ENCODE peak calls at places on chromosomes 6 and 20, in ten cellular contexts. B, S, X, J, T, Q, K, C, H and I are unnamed samples.
A peak's percentile ranks its signal among the peaks of the same experiment; 100 is the strongest.

GRCh38 chr6:125839471-125839870 is 48.7 kb downstream of the NCOA7 start:
- DNase-seq in B (peak; percentile 79), S (no peak), X (no peak), J (no peak), T (no peak), Q (no peak), K (no peak), C (no peak), H (no peak), I (no peak)

GRCh38 chr6:47094351-47094925 is 52.3 kb upstream of the ADGRF1 start:
- DNase-seq in B (peak; percentile 68), S (no peak), X (no peak), J (peak; percentile 36), T (no peak), Q (peak; percentile 55), K (no peak), C (no peak), H (no peak), I (no peak)

GRCh38 chr6:34243901-34244884 is 4.6 kb downstream of the SMIM29 start:
- DNase-seq in B (peak; percentile 92), S (peak; percentile 60), X (peak; percentile 79), J (no peak), T (peak; percentile 73), Q (peak; percentile 63), K (peak; percentile 75), C (peak; percentile 85), H (no peak), I (no peak)

GRCh38 chr6:126302191-126302590 is 37.7 kb upstream of the CENPW start:
- DNase-seq in B (peak; percentile 73), S (no peak), X (no peak), J (no peak), T (no peak), Q (no peak), K (no peak), C (no peak), H (no peak), I (no peak)

GRCh38 chr20:48015943-48016723 is 230.9 kb upstream of the SULF2 start:
- DNase-seq in B (no peak), S (no peak), X (no peak), J (no peak), T (peak; percentile 69), Q (no peak), K (no peak), C (no peak), H (no peak), I (no peak)

GRCh38 chr6:147467891-147468290 is 40.6 kb upstream of the SAMD5 start:
- DNase-seq in B (peak; percentile 25), S (no peak), X (no peak), J (no peak), T (no peak), Q (no peak), K (no peak), C (no peak), H (no peak), I (no peak)

GRCh38 chr6:131744432-131744831 is 33.6 kb upstream of the CTAGE9 start:
- DNase-seq in B (no peak), S (no peak), X (no peak), J (no peak), T (no peak), Q (no peak), K (no peak), C (no peak), H (no peak), I (no peak)

GRCh38 chr6:27617046-27617687 is 144.3 kb upstream of the ZNF184 start:
- DNase-seq in B (peak; percentile 52), S (no peak), X (no peak), J (no peak), T (no peak), Q (no peak), K (no peak), C (peak; percentile 20), H (no peak), I (no peak)

GRCh38 chr6:109383438-109383940 is 1.2 kb upstream of the CD164 start:
- DNase-seq in B (no peak), S (no peak), X (no peak), J (no peak), T (no peak), Q (no peak), K (no peak), C (no peak), H (no peak), I (no peak)
- TF ChIP-seq CTCF in B (no peak), S (no peak), X (no peak), J (no peak), T (no peak), Q (no peak), K (no peak), C (no peak), H (peak; percentile 23), I (no peak)

GRCh38 chr6:105981888-105982358 is 104.2 kb upstream of the PRDM1 start:
- DNase-seq in B (no peak), S (no peak), X (no peak), J (no peak), T (no peak), Q (no peak), K (no peak), C (no peak), H (no peak), I (no peak)

GRCh38 chr6:105985098-105985815 is 100.9 kb upstream of the PRDM1 start:
- DNase-seq in B (no peak), S (no peak), X (no peak), J (no peak), T (no peak), Q (no peak), K (no peak), C (no peak), H (no peak), I (no peak)

GRCh38 chr6:105981002-105981887 is 104.9 kb upstream of the PRDM1 start:
- DNase-seq in B (no peak), S (no peak), X (no peak), J (no peak), T (peak; percentile 56), Q (no peak), K (peak; percentile 43), C (no peak), H (no peak), I (no peak)

GRCh38 chr6:105983763-105984162 is 102.4 kb upstream of the PRDM1 start:
- DNase-seq in B (no peak), S (no peak), X (no peak), J (no peak), T (no peak), Q (no peak), K (no peak), C (no peak), H (no peak), I (no peak)

DNA sequence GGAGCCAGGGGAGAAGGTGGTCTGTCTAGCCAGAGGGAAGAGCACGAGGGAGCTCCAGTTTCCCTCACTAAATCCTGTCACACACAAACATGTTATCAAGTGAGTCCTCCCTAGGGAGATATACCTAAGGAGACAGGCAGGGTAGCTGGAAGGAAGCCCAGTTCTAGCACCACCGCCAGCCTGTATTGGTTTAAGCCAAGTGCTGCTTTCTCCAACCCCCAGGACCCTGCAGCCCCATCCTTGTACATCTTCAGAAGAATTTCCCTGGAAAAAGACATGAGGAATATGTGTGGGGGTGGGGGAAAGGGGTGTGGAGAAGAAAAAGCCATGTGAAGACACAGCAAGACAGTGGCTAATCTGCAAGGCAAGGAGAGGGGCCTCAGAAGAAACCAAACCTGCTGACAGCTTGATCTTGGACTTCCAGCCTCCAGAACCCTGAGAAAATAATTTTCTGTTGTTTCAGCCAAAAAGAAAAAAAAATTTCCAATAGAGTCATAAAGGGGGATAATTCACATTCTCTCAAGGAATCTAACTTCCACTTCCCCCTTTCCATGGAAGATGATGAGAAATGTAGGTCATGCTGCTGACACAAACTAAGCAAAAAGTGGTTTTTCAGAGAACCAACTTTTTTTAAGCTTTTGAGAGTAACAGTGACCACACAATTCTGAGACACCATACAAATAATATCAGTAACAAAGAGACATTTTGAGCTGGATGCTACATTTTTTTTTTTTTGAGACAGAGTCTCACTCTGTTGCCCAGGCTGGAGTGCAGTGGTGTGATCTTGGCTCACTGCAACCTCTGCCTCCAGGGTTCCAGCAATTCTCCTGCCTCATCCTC is 103.2 kb upstream of the PRDM1 start:
- DNase-seq in B (no peak), S (no peak), X (no peak), J (no peak), T (no peak), Q (no peak), K (no peak), C (no peak), H (no peak), I (peak; percentile 29)
- H3K27me3 ChIP-seq in B (peaks cover 57% of the 10 kb centered on the region), S (peaks cover 57% of the 10 kb centered on the region), X (no peaks in the 10 kb centered on the region), J (peaks cover 13% of the 10 kb centered on the region), T (no peaks in the 10 kb centered on the region), Q (peaks cover 16% of the 10 kb centered on the region), K (peaks cover 7% of the 10 kb centered on the region), C (peaks cover 37% of the 10 kb centered on the region), H (peaks cover 23% of the 10 kb centered on the region), I (no peaks in the 10 kb centered on the region)

DNA sequence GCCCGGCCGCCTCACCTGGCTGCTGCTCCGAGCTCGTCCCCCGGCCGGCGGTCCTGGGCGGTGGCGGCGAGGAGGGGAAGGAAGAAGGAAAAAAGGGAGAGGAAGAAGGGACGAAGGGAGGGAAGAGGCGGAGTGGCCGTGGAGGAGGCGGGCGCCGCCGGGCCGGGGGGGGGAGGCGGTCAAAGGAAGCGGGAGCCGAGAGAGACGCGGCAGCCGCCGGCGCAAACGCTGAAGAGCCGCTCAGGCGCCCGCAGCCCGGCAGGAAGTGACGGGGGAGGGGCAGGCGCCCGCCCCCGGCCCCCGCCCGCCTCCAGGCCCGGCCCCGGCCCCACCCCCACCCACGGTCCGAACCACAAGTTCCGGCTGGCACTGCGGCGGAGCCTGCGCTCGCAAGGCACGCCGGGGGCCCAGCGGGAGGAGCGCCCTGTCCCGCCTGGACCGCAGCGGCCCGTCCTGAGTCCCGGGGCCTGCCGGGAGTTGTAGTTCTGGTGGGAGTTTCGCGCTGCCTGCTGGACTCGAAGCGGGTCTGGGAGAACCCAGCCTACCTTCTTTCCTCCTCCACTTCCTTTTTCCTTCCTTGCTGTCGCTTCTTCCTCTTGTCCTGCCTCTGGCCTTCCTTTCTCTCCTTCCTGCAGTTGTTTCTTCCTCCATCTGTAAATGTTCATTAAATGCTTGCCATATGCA is at the start of gene STAU1:
- DNase-seq in B (peak; percentile 93), S (peak; percentile 85), X (peak; percentile 95), J (peak; percentile 95), T (peak; percentile 97), Q (peak; percentile 97), K (peak; percentile 98), C (peak; percentile 97), H (peak; percentile 96), I (peak; percentile 97)
- TF ChIP-seq POLR2A in B (peak; percentile 75), S (peak; percentile 66), X (peak; percentile 80), J (peak; percentile 60), T (peak; percentile 66), Q (no peak), K (peak; percentile 85), C (peak; percentile 80), H (no peak), I (peak; percentile 81)

DNA sequence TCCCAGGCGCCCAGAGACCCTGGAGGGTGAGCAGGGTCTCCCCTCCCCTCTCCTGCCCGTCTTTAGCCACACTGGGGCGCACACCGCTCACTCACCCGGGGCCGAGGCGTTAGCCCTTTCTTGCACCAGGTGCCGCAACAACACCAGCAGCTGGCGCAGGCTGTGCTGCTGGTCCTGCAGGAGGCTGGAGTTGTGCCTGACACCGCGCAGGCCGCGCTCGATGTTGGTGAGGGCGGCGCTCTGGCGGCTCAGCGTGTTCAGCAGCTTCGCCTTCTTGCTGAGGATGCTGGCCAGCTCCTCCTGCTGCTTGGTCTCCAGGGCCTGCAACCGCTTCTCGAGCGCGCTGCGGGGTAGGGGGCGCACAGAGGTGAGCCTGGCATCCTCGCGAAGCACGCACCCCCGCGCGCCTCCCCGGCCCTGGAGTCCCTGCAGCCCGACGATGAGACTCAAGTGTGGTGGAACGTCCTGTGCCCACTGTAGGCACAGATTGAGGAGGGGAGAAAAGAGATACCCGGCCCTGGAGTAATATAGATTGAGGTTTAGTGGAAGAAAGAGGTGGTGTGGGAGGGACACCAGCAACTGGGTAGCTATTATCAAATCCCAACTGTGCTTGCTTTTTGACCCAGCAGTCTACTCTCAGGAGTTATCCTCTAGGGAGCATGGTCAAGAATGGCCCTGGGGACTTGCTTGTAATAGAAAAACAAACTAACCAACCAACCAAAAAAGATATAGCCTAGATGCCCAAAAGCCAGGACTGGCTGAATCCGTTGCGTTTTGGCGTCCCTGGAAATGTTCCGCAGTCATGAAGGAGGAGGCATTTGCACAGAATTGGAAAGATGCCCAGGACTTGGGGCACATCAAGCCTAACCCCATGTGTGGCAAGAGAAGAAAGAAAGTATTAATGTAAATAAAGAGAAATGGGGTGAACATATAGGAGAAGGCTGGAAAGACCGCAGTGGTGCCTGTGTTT is 30.9 kb downstream of the ANGPT4 start:
- DNase-seq in B (peak; percentile 19), S (peak; percentile 36), X (peak; percentile 21), J (no peak), T (peak; percentile 90), Q (no peak), K (no peak), C (no peak), H (no peak), I (no peak)
- TF ChIP-seq CTCF in B (no peak), S (no peak), X (no peak), J (no peak), T (peak; percentile 49), Q (no peak), K (no peak), C (no peak), H (peak; percentile 18), I (no peak)